ENCODE peak calls at places on chromosomes 6 and 20, in nine cellular contexts. D, Z, V, X, M, L, A, T and W are unnamed samples.

GRCh38 chr6:32114853-32115252 is 5.7 kb upstream of the TNXB start:
- DNase-seq in D (no peak), Z (no peak), V (no peak), X (peak), M (no peak), L (peak), A (peak), T (no peak), W (no peak)

GRCh38 chr6:105798057-105798456 is 288.1 kb upstream of the PRDM1 start:
- DNase-seq in D (no peak), Z (no peak), V (no peak), X (peak), M (no peak), L (peak), A (peak), T (no peak), W (peak)

GRCh38 chr6:41970436-41970846 is 28.8 kb upstream of the CCND3 start:
- DNase-seq in D (no peak), Z (no peak), V (no peak), X (no peak), M (peak), L (peak), A (no peak), T (no peak), W (no peak)

GRCh38 chr6:134175532-134176282 is 123.3 kb upstream of the SLC2A12 start:
- DNase-seq in D (peak), Z (peak), V (peak), X (peak), M (peak), L (peak), A (no peak), T (peak), W (no peak)

GRCh38 chr20:31811796-31812728 is 7.1 kb upstream of the MYLK2 start:
- DNase-seq in D (no peak), Z (no peak), V (no peak), X (no peak), M (peak), L (peak), A (no peak), T (no peak), W (peak)

GRCh38 chr6:132279592-132280139 is 121.6 kb downstream of the MOXD1 start:
- DNase-seq in D (peak), Z (peak), V (peak), X (peak), M (peak), L (peak), A (peak), T (no peak), W (peak)

GRCh38 chr6:43278524-43279078 is 19.5 kb upstream of the SLC22A7 start:
- DNase-seq in D (no peak), Z (no peak), V (no peak), X (no peak), M (no peak), L (no peak), A (no peak), T (no peak), W (no peak)

GRCh38 chr6:157019733-157020132 is 242.6 kb downstream of the ARID1B start:
- DNase-seq in D (no peak), Z (no peak), V (no peak), X (no peak), M (no peak), L (peak), A (no peak), T (no peak), W (no peak)

GRCh38 chr20:35145141-35145564 is 2.0 kb downstream of the EDEM2 start:
- DNase-seq in D (no peak), Z (no peak), V (no peak), X (no peak), M (no peak), L (peak), A (no peak), T (no peak), W (peak)

GRCh38 chr6:17156112-17156921 is 54.5 kb downstream of the STMND1 start:
- DNase-seq in D (peak), Z (peak), V (peak), X (peak), M (no peak), L (peak), A (peak), T (no peak), W (peak)

GRCh38 chr6:158566207-158566818 is 6.4 kb downstream of the TMEM181 start:
- DNase-seq in D (no peak), Z (no peak), V (no peak), X (no peak), M (no peak), L (no peak), A (no peak), T (no peak), W (no peak)

GRCh38 chr6:145875496-145876244 is 61.1 kb upstream of the FBXO30 start:
- DNase-seq in D (no peak), Z (no peak), V (no peak), X (no peak), M (no peak), L (peak), A (no peak), T (no peak), W (no peak)

GRCh38 chr6:166955121-166955864 is 1.1 kb downstream of the RNASET2 start:
- DNase-seq in D (no peak), Z (peak), V (no peak), X (no peak), M (peak), L (no peak), A (no peak), T (no peak), W (no peak)

GRCh38 chr6:52389626-52390360 is 27.8 kb downstream of the PAQR8 start:
- DNase-seq in D (peak), Z (peak), V (no peak), X (no peak), M (peak), L (peak), A (no peak), T (no peak), W (no peak)

GRCh38 chr6:106014930-106015329 is 71.2 kb upstream of the PRDM1 start:
- DNase-seq in D (no peak), Z (no peak), V (no peak), X (no peak), M (no peak), L (no peak), A (no peak), T (no peak), W (no peak)

GRCh38 chr6:134217110-134217509 is 100.8 kb downstream of the SGK1 start:
- DNase-seq in D (no peak), Z (no peak), V (no peak), X (no peak), M (no peak), L (peak), A (peak), T (no peak), W (no peak)

GRCh38 chr20:59724457-59725366 is 120.4 kb downstream of the PHACTR3 start:
- DNase-seq in D (no peak), Z (no peak), V (no peak), X (no peak), M (no peak), L (no peak), A (no peak), T (no peak), W (no peak)

GRCh38 chr6:16698163-16698533 is 63.1 kb downstream of the ATXN1 start:
- DNase-seq in D (no peak), Z (no peak), V (no peak), X (no peak), M (no peak), L (no peak), A (no peak), T (no peak), W (no peak)

GRCh38 chr6:41546475-41546865 is 289 bp downstream of the FOXP4 start:
- DNase-seq in D (no peak), Z (no peak), V (no peak), X (no peak), M (no peak), L (no peak), A (no peak), T (no peak), W (no peak)

GRCh38 chr20:57878803-57879424 is 169.1 kb upstream of the PMEPA1 start:
- DNase-seq in D (no peak), Z (no peak), V (no peak), X (no peak), M (no peak), L (no peak), A (no peak), T (no peak), W (no peak)

GRCh38 chr6:111972714-111973678 is 80.9 kb upstream of the CCN6 start:
- DNase-seq in D (no peak), Z (peak), V (no peak), X (peak), M (peak), L (peak), A (peak), T (no peak), W (peak)

GRCh38 chr6:16912756-16913155 is 151.5 kb upstream of the ATXN1 start:
- DNase-seq in D (no peak), Z (no peak), V (no peak), X (no peak), M (no peak), L (no peak), A (no peak), T (no peak), W (no peak)

GRCh38 chr6:138590796-138591709 is 91.8 kb upstream of the NHSL1 start:
- DNase-seq in D (peak), Z (peak), V (peak), X (no peak), M (no peak), L (peak), A (no peak), T (no peak), W (peak)
- TF ChIP-seq CTCF in D (peak), Z (peak), V (peak), X (peak), M (peak), L (peak), A (peak), T (peak), W (peak)

DNA sequence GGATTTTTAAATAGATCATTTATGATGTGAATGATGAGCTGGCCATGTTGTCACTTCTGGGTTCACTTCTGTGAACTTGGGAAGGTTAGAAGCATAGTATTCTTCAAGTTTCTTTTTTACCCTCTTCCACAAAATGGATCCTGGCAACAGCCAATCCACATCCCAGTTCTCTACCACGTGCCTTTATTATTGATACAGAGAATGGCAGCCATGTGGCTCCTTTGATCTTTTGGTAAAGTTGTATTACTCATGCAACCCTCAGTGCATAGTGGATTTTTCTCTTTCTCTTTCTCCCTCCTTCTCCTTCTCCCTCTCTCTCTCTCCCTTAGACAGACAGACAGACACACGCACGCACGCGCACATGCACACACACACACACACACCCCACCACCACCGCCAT is 50.0 kb downstream of the SYNDIG1 start:
- DNase-seq in D (no peak), Z (no peak), V (no peak), X (no peak), M (no peak), L (no peak), A (no peak), T (no peak), W (no peak)
- TF ChIP-seq CTCF in D (no peak), Z (no peak), V (no peak), X (no peak), M (no peak), L (no peak), A (no peak), T (no peak), W (no peak)

DNA sequence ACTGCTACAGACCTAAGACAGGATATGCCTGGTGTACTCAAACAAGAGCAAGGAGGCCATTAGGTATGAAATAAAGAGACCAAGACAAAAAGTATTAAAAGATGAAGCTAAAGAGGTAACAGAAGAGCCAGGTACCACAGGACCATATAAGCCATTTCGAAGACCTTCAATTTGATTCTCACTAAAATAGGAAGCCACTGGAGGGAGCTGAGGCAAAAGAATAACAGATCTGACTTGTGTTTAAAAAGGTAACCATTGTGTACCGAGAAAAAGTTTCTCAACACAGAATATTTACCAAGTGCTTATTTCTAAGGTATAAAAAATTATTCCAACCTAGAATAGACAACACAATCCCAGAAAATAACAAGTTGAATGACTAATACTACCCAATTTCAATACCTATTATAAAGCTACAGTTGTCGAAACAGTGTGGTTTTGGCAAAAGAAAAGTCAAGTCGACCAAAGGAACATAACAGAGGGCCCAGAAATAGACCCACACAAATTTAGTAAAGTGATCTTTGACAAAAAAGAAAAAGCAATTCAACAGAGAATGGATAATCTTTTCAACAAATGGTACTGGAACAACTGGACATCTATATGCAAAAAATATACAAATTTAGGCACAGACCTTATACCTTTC is 125.3 kb upstream of the DST start:
- DNase-seq in D (no peak), Z (no peak), V (no peak), X (no peak), M (no peak), L (peak), A (no peak), T (no peak), W (no peak)
- TF ChIP-seq CTCF in D (no peak), Z (no peak), V (no peak), X (no peak), M (peak), L (peak), A (peak), T (peak), W (no peak)

GRCh38 chr6:138275976-138276375 is 57.7 kb upstream of the PBOV1 start:
- DNase-seq in D (no peak), Z (no peak), V (peak), X (no peak), M (no peak), L (no peak), A (no peak), T (no peak), W (no peak)

GRCh38 chr6:138277835-138278234 is 59.5 kb upstream of the PBOV1 start:
- DNase-seq in D (no peak), Z (no peak), V (no peak), X (no peak), M (no peak), L (no peak), A (no peak), T (no peak), W (no peak)

GRCh38 chr6:138272543-138273305 is 54.4 kb upstream of the PBOV1 start:
- DNase-seq in D (no peak), Z (no peak), V (no peak), X (no peak), M (no peak), L (peak), A (no peak), T (no peak), W (no peak)

GRCh38 chr6:138278326-138278725 is 60.0 kb upstream of the PBOV1 start:
- DNase-seq in D (no peak), Z (no peak), V (no peak), X (no peak), M (no peak), L (peak), A (no peak), T (no peak), W (no peak)
- TF ChIP-seq CTCF in D (peak), Z (no peak), V (no peak), X (no peak), M (no peak), L (peak), A (peak), T (peak), W (peak)